ENCODE peak calls at places on chromosomes 11 and 22, in seven cellular contexts. One of them, this sample, is unnamed.

GRCh38 chr11:72932132-72932570 is 117.9 kb downstream of the ATG16L2 start:
- DNase-seq in mesendoderm: no peak
- DNase-seq in IMR-90: peak; percentile 72
- DNase-seq in H1: no peak
- DNase-seq in trophoblast cell: no peak
- DNase-seq in neuronal stem cell: no peak
- DNase-seq in mesenchymal stem cell: no peak
- DNase-seq in this sample: no peak

GRCh38 chr22:20601308-20601707 is 93.9 kb downstream of the MED15 start:
- DNase-seq in mesendoderm: no peak
- DNase-seq in H1: no peak
- DNase-seq in trophoblast cell: no peak
- DNase-seq in mesenchymal stem cell: no peak
- DNase-seq in neuronal stem cell: no peak
- DNase-seq in IMR-90: no peak
- DNase-seq in this sample: no peak

GRCh38 chr11:111408789-111409727 is 30.0 kb upstream of the POU2AF1 start:
- DNase-seq in H1: no peak
- DNase-seq in IMR-90: peak; percentile 63
- DNase-seq in mesenchymal stem cell: peak; percentile 10
- DNase-seq in trophoblast cell: no peak
- DNase-seq in mesendoderm: no peak
- DNase-seq in neuronal stem cell: no peak
- DNase-seq in this sample: no peak

GRCh38 chr22:33076368-33076767 is 18.2 kb upstream of the SYN3 start:
- DNase-seq in H1: no peak
- DNase-seq in mesendoderm: peak; percentile 30
- DNase-seq in mesenchymal stem cell: peak; percentile 5
- DNase-seq in IMR-90: peak; percentile 7
- DNase-seq in trophoblast cell: no peak
- DNase-seq in neuronal stem cell: peak; percentile 46
- DNase-seq in this sample: no peak

GRCh38 chr11:17596711-17597110 is 49.7 kb downstream of the OTOG start:
- DNase-seq in trophoblast cell: no peak
- DNase-seq in mesenchymal stem cell: no peak
- DNase-seq in IMR-90: no peak
- DNase-seq in neuronal stem cell: no peak
- DNase-seq in H1: no peak
- DNase-seq in mesendoderm: no peak
- DNase-seq in this sample: peak; percentile 5

GRCh38 chr11:113773092-113773415 is 438 bp downstream of the ZW10 start:
- DNase-seq in trophoblast cell: no peak
- DNase-seq in H1: no peak
- DNase-seq in mesenchymal stem cell: no peak
- DNase-seq in mesendoderm: peak; percentile 67
- DNase-seq in neuronal stem cell: no peak
- DNase-seq in IMR-90: peak; percentile 25
- DNase-seq in this sample: no peak

GRCh38 chr11:108543316-108543955 is 45.3 kb upstream of the POGLUT3 start:
- DNase-seq in mesendoderm: no peak
- DNase-seq in H1: no peak
- DNase-seq in trophoblast cell: no peak
- DNase-seq in neuronal stem cell: no peak
- DNase-seq in mesenchymal stem cell: no peak
- DNase-seq in IMR-90: no peak
- DNase-seq in this sample: no peak

GRCh38 chr11:35539781-35540281 is 14.4 kb upstream of the PAMR1 start:
- DNase-seq in IMR-90: peak; percentile 86
- DNase-seq in trophoblast cell: peak; percentile 69
- DNase-seq in mesendoderm: no peak
- DNase-seq in H1: no peak
- DNase-seq in mesenchymal stem cell: peak; percentile 92
- DNase-seq in neuronal stem cell: no peak
- DNase-seq in this sample: no peak

GRCh38 chr11:62556872-62557631 is 10.4 kb upstream of the AHNAK start:
- DNase-seq in trophoblast cell: no peak
- DNase-seq in neuronal stem cell: no peak
- DNase-seq in mesendoderm: peak; percentile 53
- DNase-seq in IMR-90: peak; percentile 11
- DNase-seq in H1: no peak
- DNase-seq in mesenchymal stem cell: no peak
- DNase-seq in this sample: no peak

GRCh38 chr22:37065961-37066360 is 14.4 kb downstream of the KCTD17 start:
- DNase-seq in IMR-90: no peak
- DNase-seq in neuronal stem cell: no peak
- DNase-seq in mesendoderm: no peak
- DNase-seq in H1: no peak
- DNase-seq in trophoblast cell: no peak
- DNase-seq in mesenchymal stem cell: no peak
- DNase-seq in this sample: no peak

GRCh38 chr11:74681686-74682651 is 49.3 kb downstream of the CHRDL2 start:
- DNase-seq in mesenchymal stem cell: no peak
- DNase-seq in H1: no peak
- DNase-seq in IMR-90: peak; percentile 40
- DNase-seq in neuronal stem cell: no peak
- DNase-seq in trophoblast cell: no peak
- DNase-seq in mesendoderm: no peak
- DNase-seq in this sample: peak; percentile 14

GRCh38 chr11:78040691-78041379 is 17.8 kb upstream of the KCTD14 start:
- DNase-seq in mesenchymal stem cell: no peak
- DNase-seq in trophoblast cell: peak; percentile 74
- DNase-seq in IMR-90: no peak
- DNase-seq in mesendoderm: peak; percentile 68
- DNase-seq in H1: no peak
- DNase-seq in neuronal stem cell: no peak
- DNase-seq in this sample: peak; percentile 53

GRCh38 chr11:101407324-101407723 is 176.5 kb downstream of the TRPC6 start:
- DNase-seq in neuronal stem cell: no peak
- DNase-seq in mesenchymal stem cell: no peak
- DNase-seq in IMR-90: peak; percentile 36
- DNase-seq in H1: no peak
- DNase-seq in mesendoderm: no peak
- DNase-seq in trophoblast cell: no peak
- DNase-seq in this sample: no peak

GRCh38 chr22:35458547-35459422 is 58.8 kb downstream of the MCM5 start:
- DNase-seq in H1: no peak
- DNase-seq in mesenchymal stem cell: no peak
- DNase-seq in IMR-90: no peak
- DNase-seq in trophoblast cell: no peak
- DNase-seq in mesendoderm: no peak
- DNase-seq in neuronal stem cell: no peak
- DNase-seq in this sample: no peak

GRCh38 chr11:13338437-13339069 is 61.0 kb downstream of the BMAL1 start:
- DNase-seq in H1: no peak
- DNase-seq in trophoblast cell: no peak
- DNase-seq in mesenchymal stem cell: peak; percentile 70
- DNase-seq in neuronal stem cell: no peak
- DNase-seq in IMR-90: peak; percentile 69
- DNase-seq in mesendoderm: no peak
- DNase-seq in this sample: no peak

GRCh38 chr22:43476341-43476740 is 64.5 kb downstream of the MPPED1 start:
- DNase-seq in mesendoderm: peak; percentile 55
- DNase-seq in neuronal stem cell: no peak
- DNase-seq in mesenchymal stem cell: no peak
- DNase-seq in H1: no peak
- DNase-seq in IMR-90: no peak
- DNase-seq in trophoblast cell: no peak
- DNase-seq in this sample: peak; percentile 66

GRCh38 chr22:28813772-28814518 is 13.6 kb upstream of the XBP1 start:
- DNase-seq in IMR-90: no peak
- DNase-seq in trophoblast cell: no peak
- DNase-seq in mesenchymal stem cell: peak; percentile 46
- DNase-seq in mesendoderm: no peak
- DNase-seq in neuronal stem cell: no peak
- DNase-seq in H1: no peak
- DNase-seq in this sample: no peak

GRCh38 chr11:134293119-134294113 is 17.2 kb downstream of the GLB1L3 start:
- DNase-seq in mesendoderm: no peak
- DNase-seq in H1: no peak
- DNase-seq in mesenchymal stem cell: no peak
- DNase-seq in IMR-90: no peak
- DNase-seq in trophoblast cell: peak; percentile 45
- DNase-seq in neuronal stem cell: no peak
- DNase-seq in this sample: no peak

DNA sequence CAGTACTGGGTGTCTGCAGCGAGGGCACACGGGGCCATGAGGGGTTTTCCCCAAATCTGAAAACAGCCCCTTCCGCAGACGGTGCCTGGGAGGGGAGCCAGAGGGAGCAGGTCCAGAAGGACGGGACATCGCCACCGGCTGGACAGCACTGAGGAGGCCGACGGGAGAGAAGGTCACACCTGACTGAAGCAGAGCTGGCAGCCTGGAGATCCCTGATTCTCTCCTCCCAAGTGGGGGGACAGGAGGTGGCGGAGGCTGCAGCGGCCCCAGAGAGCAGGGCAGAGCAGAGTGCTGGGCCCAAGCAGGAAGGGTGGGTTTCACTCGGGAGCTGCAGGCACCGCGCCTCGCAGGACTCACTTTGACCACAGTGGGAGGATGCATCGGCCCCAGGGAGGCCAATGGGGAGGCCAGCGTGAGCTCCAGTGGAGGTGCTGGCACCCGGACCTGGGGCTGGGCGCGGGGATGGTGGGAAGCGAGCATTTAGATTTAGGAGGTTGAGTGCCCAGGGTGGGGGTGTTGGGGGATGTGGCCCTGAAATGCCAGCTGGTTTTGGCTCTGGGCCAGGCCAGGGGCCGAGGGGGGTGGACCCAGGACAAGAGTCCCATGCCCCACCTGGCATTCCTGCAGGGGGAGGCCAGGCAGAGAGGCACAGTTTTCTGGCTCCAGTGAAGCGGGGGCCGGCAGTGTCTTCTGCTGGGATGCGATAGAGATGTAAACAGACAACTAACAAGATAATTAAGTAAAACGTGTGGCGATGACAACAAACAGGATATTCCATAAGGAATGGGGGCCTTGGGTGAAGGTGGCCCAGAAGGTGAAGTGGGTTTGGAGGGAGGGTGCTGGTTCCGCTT is 92.3 kb upstream of the FGF3 start:
- DNase-seq in mesendoderm: no peak
- DNase-seq in trophoblast cell: no peak
- DNase-seq in neuronal stem cell: no peak
- DNase-seq in H1: no peak
- DNase-seq in IMR-90: no peak
- DNase-seq in mesenchymal stem cell: no peak
- DNase-seq in this sample: no peak
- H3K4ac ChIP-seq in mesendoderm: no peak overlapping the region
- H3K4ac ChIP-seq in trophoblast cell: no peak overlapping the region
- H3K4ac ChIP-seq in neuronal stem cell: no peak overlapping the region
- H3K4ac ChIP-seq in H1: no peak overlapping the region
- H3K4ac ChIP-seq in IMR-90: no peak overlapping the region
- H3K4ac ChIP-seq in mesenchymal stem cell: no peak overlapping the region
- H3K4ac ChIP-seq in this sample: no peak overlapping the region

GRCh38 chr11:6488831-6489230 is 7.5 kb downstream of the TIMM10B start:
- DNase-seq in trophoblast cell: no peak
- DNase-seq in IMR-90: no peak
- DNase-seq in neuronal stem cell: no peak
- DNase-seq in mesenchymal stem cell: no peak
- DNase-seq in mesendoderm: no peak
- DNase-seq in H1: no peak
- DNase-seq in this sample: no peak
- H3K4ac ChIP-seq in trophoblast cell: no peak overlapping the region
- H3K4ac ChIP-seq in IMR-90: no peak overlapping the region
- H3K4ac ChIP-seq in neuronal stem cell: no peak overlapping the region
- H3K4ac ChIP-seq in mesenchymal stem cell: no peak overlapping the region
- H3K4ac ChIP-seq in mesendoderm: no peak overlapping the region
- H3K4ac ChIP-seq in H1: no peak overlapping the region
- H3K4ac ChIP-seq in this sample: no peak overlapping the region

DNA sequence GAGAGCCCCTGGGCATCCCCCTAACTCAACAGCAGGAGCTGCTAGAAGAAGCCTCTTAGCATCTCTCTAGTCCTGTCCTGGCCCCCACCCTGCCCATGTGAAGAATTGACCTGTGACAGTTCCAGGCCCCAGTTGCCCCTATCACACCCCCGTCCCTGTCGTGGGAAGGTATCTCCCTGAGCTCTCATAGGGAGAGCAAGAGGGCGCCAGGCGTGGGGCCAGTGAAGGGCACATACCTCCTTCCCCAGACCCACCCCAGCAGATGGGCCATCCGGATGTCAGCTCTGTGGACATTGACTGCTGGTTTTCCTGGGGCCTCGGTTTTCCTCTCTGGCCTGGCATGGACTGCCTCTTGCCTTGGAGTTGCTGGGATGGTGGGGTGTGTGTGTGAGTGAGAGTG is 29.5 kb downstream of the CD82 start:
- DNase-seq in neuronal stem cell: no peak
- DNase-seq in H1: no peak
- DNase-seq in trophoblast cell: no peak
- DNase-seq in IMR-90: no peak
- DNase-seq in mesendoderm: no peak
- DNase-seq in mesenchymal stem cell: no peak
- DNase-seq in this sample: no peak
- H3K4ac ChIP-seq in neuronal stem cell: no peak overlapping the region
- H3K4ac ChIP-seq in H1: no peak overlapping the region
- H3K4ac ChIP-seq in trophoblast cell: no peak overlapping the region
- H3K4ac ChIP-seq in IMR-90: no peak overlapping the region
- H3K4ac ChIP-seq in mesendoderm: no peak overlapping the region
- H3K4ac ChIP-seq in mesenchymal stem cell: no peak overlapping the region
- H3K4ac ChIP-seq in this sample: no peak overlapping the region

GRCh38 chr11:45674481-45675190 is 9.2 kb upstream of the CHST1 start:
- DNase-seq in mesenchymal stem cell: no peak
- DNase-seq in mesendoderm: no peak
- DNase-seq in H1: no peak
- DNase-seq in IMR-90: no peak
- DNase-seq in trophoblast cell: no peak
- DNase-seq in neuronal stem cell: no peak
- DNase-seq in this sample: no peak

GRCh38 chr11:45678962-45679361 is 13.5 kb upstream of the CHST1 start:
- DNase-seq in mesendoderm: no peak
- DNase-seq in IMR-90: no peak
- DNase-seq in H1: no peak
- DNase-seq in neuronal stem cell: no peak
- DNase-seq in mesenchymal stem cell: no peak
- DNase-seq in trophoblast cell: no peak
- DNase-seq in this sample: no peak

GRCh38 chr11:45676522-45677095 is 11.2 kb upstream of the CHST1 start:
- DNase-seq in IMR-90: no peak
- DNase-seq in mesendoderm: no peak
- DNase-seq in trophoblast cell: no peak
- DNase-seq in H1: no peak
- DNase-seq in mesenchymal stem cell: no peak
- DNase-seq in neuronal stem cell: no peak
- DNase-seq in this sample: no peak

GRCh38 chr11:45675646-45676045 is 10.2 kb upstream of the CHST1 start:
- DNase-seq in trophoblast cell: no peak
- DNase-seq in IMR-90: no peak
- DNase-seq in neuronal stem cell: no peak
- DNase-seq in mesendoderm: no peak
- DNase-seq in mesenchymal stem cell: no peak
- DNase-seq in H1: no peak
- DNase-seq in this sample: no peak

GRCh38 chr11:45677811-45678515 is 12.5 kb upstream of the CHST1 start:
- DNase-seq in trophoblast cell: no peak
- DNase-seq in mesenchymal stem cell: no peak
- DNase-seq in mesendoderm: no peak
- DNase-seq in H1: no peak
- DNase-seq in IMR-90: no peak
- DNase-seq in neuronal stem cell: no peak
- DNase-seq in this sample: no peak
- H3K4ac ChIP-seq in trophoblast cell: no peak overlapping the region
- H3K4ac ChIP-seq in mesenchymal stem cell: no peak overlapping the region
- H3K4ac ChIP-seq in mesendoderm: no peak overlapping the region
- H3K4ac ChIP-seq in H1: no peak overlapping the region
- H3K4ac ChIP-seq in IMR-90: no peak overlapping the region
- H3K4ac ChIP-seq in neuronal stem cell: no peak overlapping the region
- H3K4ac ChIP-seq in this sample: no peak overlapping the region

This sample was measured in H9.